ENCODE peak calls at places on chromosomes 11 and 22, in nine cellular contexts. One of them, this sample, is unnamed.

GRCh38 chr11:36693139-36693845 is 95.3 kb upstream of the RAG2 start:
- DNase-seq in heart left ventricle: no peak
- DNase-seq in neural progenitor cell: no peak
- DNase-seq in H7: no peak
- DNase-seq in body of pancreas: no peak
- DNase-seq in adipocyte: no peak
- DNase-seq in pancreas: no peak
- DNase-seq in AG04450: no peak
- DNase-seq in transverse colon: no peak
- DNase-seq in this sample: no peak

GRCh38 chr22:45452565-45453449 is 39.3 kb downstream of the RIBC2 start:
- DNase-seq in heart left ventricle: no peak
- DNase-seq in neural progenitor cell: no peak
- DNase-seq in H7: no peak
- DNase-seq in body of pancreas: no peak
- DNase-seq in adipocyte: peak; percentile 71
- DNase-seq in pancreas: no peak
- DNase-seq in AG04450: no peak
- DNase-seq in transverse colon: no peak
- DNase-seq in this sample: no peak

GRCh38 chr11:74442601-74443000 is 24.7 kb downstream of the KCNE3 start:
- DNase-seq in heart left ventricle: no peak
- DNase-seq in neural progenitor cell: no peak
- DNase-seq in H7: no peak
- DNase-seq in body of pancreas: no peak
- DNase-seq in adipocyte: no peak
- DNase-seq in pancreas: no peak
- DNase-seq in AG04450: no peak
- DNase-seq in transverse colon: no peak
- DNase-seq in this sample: no peak

GRCh38 chr11:31240340-31240904 is 129.1 kb downstream of the DCDC1 start:
- DNase-seq in heart left ventricle: no peak
- DNase-seq in neural progenitor cell: peak; percentile 80
- DNase-seq in H7: peak; percentile 2
- DNase-seq in body of pancreas: peak; percentile 15
- DNase-seq in adipocyte: peak; percentile 63
- DNase-seq in pancreas: no peak
- DNase-seq in AG04450: peak; percentile 1
- DNase-seq in transverse colon: no peak
- DNase-seq in this sample: peak; percentile 5

GRCh38 chr11:113162590-113162961 is 151.8 kb upstream of the TTC12 start:
- DNase-seq in heart left ventricle: peak; percentile 43
- DNase-seq in neural progenitor cell: no peak
- DNase-seq in H7: no peak
- DNase-seq in body of pancreas: no peak
- DNase-seq in adipocyte: no peak
- DNase-seq in pancreas: no peak
- DNase-seq in AG04450: no peak
- DNase-seq in transverse colon: no peak
- DNase-seq in this sample: no peak

GRCh38 chr11:112292188-112292587 is 31.5 kb upstream of the PLET1 start:
- DNase-seq in heart left ventricle: no peak
- DNase-seq in neural progenitor cell: no peak
- DNase-seq in H7: no peak
- DNase-seq in body of pancreas: no peak
- DNase-seq in adipocyte: no peak
- DNase-seq in pancreas: no peak
- DNase-seq in AG04450: no peak
- DNase-seq in transverse colon: no peak
- DNase-seq in this sample: no peak

GRCh38 chr22:20115691-20116375 is at the start of gene RANBP1:
- DNase-seq in heart left ventricle: peak; percentile 25
- DNase-seq in neural progenitor cell: peak; percentile 23
- DNase-seq in H7: peak; percentile 77
- DNase-seq in body of pancreas: no peak
- DNase-seq in adipocyte: no peak
- DNase-seq in pancreas: peak; percentile 62
- DNase-seq in AG04450: no peak
- DNase-seq in transverse colon: no peak
- DNase-seq in this sample: no peak

GRCh38 chr11:1515082-1516060 is 28.8 kb upstream of the MOB2 start:
- DNase-seq in heart left ventricle: peak; percentile 82
- DNase-seq in neural progenitor cell: peak; percentile 87
- DNase-seq in H7: peak; percentile 98
- DNase-seq in body of pancreas: peak; percentile 87
- DNase-seq in adipocyte: peak; percentile 90
- DNase-seq in pancreas: peak; percentile 99
- DNase-seq in AG04450: peak; percentile 13
- DNase-seq in transverse colon: peak; percentile 82
- DNase-seq in this sample: peak; percentile 72

GRCh38 chr11:82732734-82733443 is 775 bp downstream of the FAM181B start:
- DNase-seq in heart left ventricle: peak; percentile 27
- DNase-seq in neural progenitor cell: peak; percentile 57
- DNase-seq in H7: peak; percentile 76
- DNase-seq in body of pancreas: peak; percentile 52
- DNase-seq in adipocyte: peak; percentile 14
- DNase-seq in pancreas: peak; percentile 80
- DNase-seq in AG04450: no peak
- DNase-seq in transverse colon: peak; percentile 13
- DNase-seq in this sample: no peak

GRCh38 chr11:96311120-96311568 is 31.9 kb downstream of the MAML2 start:
- DNase-seq in heart left ventricle: no peak
- DNase-seq in neural progenitor cell: no peak
- DNase-seq in H7: no peak
- DNase-seq in body of pancreas: no peak
- DNase-seq in adipocyte: peak; percentile 81
- DNase-seq in pancreas: no peak
- DNase-seq in AG04450: no peak
- DNase-seq in transverse colon: no peak
- DNase-seq in this sample: peak; percentile 50

GRCh38 chr11:2525166-2525861 is 80.5 kb downstream of the KCNQ1 start:
- DNase-seq in heart left ventricle: peak; percentile 22
- DNase-seq in neural progenitor cell: no peak
- DNase-seq in H7: peak; percentile 48
- DNase-seq in body of pancreas: peak; percentile 62
- DNase-seq in adipocyte: no peak
- DNase-seq in pancreas: peak; percentile 51
- DNase-seq in AG04450: no peak
- DNase-seq in transverse colon: peak; percentile 9
- DNase-seq in this sample: no peak

GRCh38 chr11:67266424-67267187 is at the start of gene GRK2:
- DNase-seq in heart left ventricle: peak; percentile 66
- DNase-seq in neural progenitor cell: peak; percentile 37
- DNase-seq in H7: peak; percentile 82
- DNase-seq in body of pancreas: peak; percentile 57
- DNase-seq in adipocyte: peak; percentile 73
- DNase-seq in pancreas: peak; percentile 72
- DNase-seq in AG04450: no peak
- DNase-seq in transverse colon: no peak
- DNase-seq in this sample: no peak

GRCh38 chr11:62574363-62575057 is 819 bp upstream of the EEF1G start:
- DNase-seq in heart left ventricle: peak; percentile 59
- DNase-seq in neural progenitor cell: peak; percentile 31
- DNase-seq in H7: peak; percentile 84
- DNase-seq in body of pancreas: peak; percentile 38
- DNase-seq in adipocyte: peak; percentile 61
- DNase-seq in pancreas: peak; percentile 77
- DNase-seq in AG04450: no peak
- DNase-seq in transverse colon: peak; percentile 41
- DNase-seq in this sample: no peak

DNA sequence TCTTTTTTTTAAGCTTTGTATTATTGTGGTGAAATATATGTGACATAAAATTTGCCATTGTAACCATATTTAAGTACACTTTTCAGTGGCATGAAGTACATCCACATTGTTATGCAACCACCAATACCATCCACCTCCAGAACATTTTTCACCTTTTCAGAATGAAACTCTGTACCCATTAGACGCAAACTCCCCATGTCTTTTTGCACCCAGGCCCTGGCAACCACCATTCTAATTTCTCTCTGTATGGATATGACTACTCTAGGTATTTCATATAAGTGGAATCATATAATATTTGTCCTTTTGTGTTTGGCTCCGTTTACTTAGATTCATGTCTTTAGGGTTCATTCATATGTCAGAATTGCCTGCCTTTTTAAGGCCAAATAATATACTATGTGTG is 182.8 kb upstream of the TBCEL start:
- DNase-seq in heart left ventricle: no peak
- DNase-seq in neural progenitor cell: no peak
- DNase-seq in H7: no peak
- DNase-seq in body of pancreas: no peak
- DNase-seq in adipocyte: no peak
- DNase-seq in pancreas: no peak
- DNase-seq in AG04450: no peak
- DNase-seq in transverse colon: no peak
- DNase-seq in this sample: no peak
- H3K4me3 ChIP-seq in heart left ventricle: no peak overlapping the region
- H3K4me3 ChIP-seq in neural progenitor cell: no peak overlapping the region
- H3K4me3 ChIP-seq in H7: no peak overlapping the region
- H3K4me3 ChIP-seq in body of pancreas: no peak overlapping the region
- H3K4me3 ChIP-seq in adipocyte: no peak overlapping the region
- H3K4me3 ChIP-seq in pancreas: no peak overlapping the region
- H3K4me3 ChIP-seq in AG04450: no peak overlapping the region
- H3K4me3 ChIP-seq in transverse colon: no peak overlapping the region
- H3K4me3 ChIP-seq in this sample: no peak overlapping the region

DNA sequence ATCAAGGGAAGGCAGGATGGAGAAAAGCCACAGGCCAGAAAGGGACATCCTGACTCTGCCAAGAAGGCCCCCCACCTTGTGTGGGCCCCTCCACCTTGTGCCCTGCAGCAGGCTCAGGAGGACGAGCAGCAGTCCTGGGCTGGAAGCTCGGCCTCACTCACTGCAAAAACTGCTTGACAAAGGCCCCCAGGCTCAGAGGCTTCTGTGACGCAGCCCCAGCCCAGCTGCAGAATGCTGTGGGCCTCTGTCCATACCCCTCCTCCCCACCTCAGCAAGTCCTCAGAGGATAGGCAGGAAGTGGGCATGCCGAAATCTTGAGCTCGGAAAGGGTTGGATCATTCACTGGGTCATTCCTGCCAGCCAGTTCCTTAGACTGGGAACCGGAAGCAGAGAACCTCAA is 61.9 kb downstream of the NRXN2 start:
- DNase-seq in heart left ventricle: peak; percentile 56
- DNase-seq in neural progenitor cell: no peak
- DNase-seq in H7: no peak
- DNase-seq in body of pancreas: no peak
- DNase-seq in adipocyte: peak; percentile 35
- DNase-seq in pancreas: no peak
- DNase-seq in AG04450: peak; percentile 10
- DNase-seq in transverse colon: no peak
- DNase-seq in this sample: no peak
- H3K4me3 ChIP-seq in heart left ventricle: no peak overlapping the region
- H3K4me3 ChIP-seq in neural progenitor cell: no peak overlapping the region
- H3K4me3 ChIP-seq in H7: no peak overlapping the region
- H3K4me3 ChIP-seq in body of pancreas: no peak overlapping the region
- H3K4me3 ChIP-seq in adipocyte: peak overlapping the region; percentile 40
- H3K4me3 ChIP-seq in pancreas: no peak overlapping the region
- H3K4me3 ChIP-seq in AG04450: no peak overlapping the region
- H3K4me3 ChIP-seq in transverse colon: no peak overlapping the region
- H3K4me3 ChIP-seq in this sample: no peak overlapping the region

GRCh38 chr11:84194696-84195095 is 908.5 kb upstream of the CCDC90B start:
- DNase-seq in heart left ventricle: no peak
- DNase-seq in neural progenitor cell: no peak
- DNase-seq in H7: no peak
- DNase-seq in body of pancreas: no peak
- DNase-seq in adipocyte: no peak
- DNase-seq in pancreas: peak; percentile 47
- DNase-seq in AG04450: no peak
- DNase-seq in transverse colon: no peak
- DNase-seq in this sample: no peak
- H3K4me3 ChIP-seq in heart left ventricle: no peak overlapping the region
- H3K4me3 ChIP-seq in neural progenitor cell: no peak overlapping the region
- H3K4me3 ChIP-seq in H7: no peak overlapping the region
- H3K4me3 ChIP-seq in body of pancreas: no peak overlapping the region
- H3K4me3 ChIP-seq in adipocyte: no peak overlapping the region
- H3K4me3 ChIP-seq in pancreas: no peak overlapping the region
- H3K4me3 ChIP-seq in AG04450: no peak overlapping the region
- H3K4me3 ChIP-seq in transverse colon: no peak overlapping the region
- H3K4me3 ChIP-seq in this sample: no peak overlapping the region

DNA sequence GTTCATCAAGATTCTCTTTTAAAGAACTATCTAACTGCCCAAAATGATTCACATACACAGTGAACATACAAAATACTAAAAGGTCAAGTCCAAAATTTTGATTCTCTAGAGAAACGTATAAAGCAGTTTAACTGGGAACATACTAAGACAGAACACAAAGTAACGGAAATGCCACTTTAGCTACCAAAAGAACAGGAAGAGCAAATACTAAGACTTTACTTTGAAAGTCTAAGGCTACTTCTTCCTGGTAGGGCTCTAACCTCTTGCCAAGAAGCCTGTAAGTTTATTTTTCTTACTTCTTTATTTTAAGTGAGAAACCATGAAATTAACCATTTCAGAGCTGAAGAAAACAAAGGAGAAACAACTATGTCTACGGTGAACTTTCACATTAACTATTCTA is 6.2 kb downstream of the PICALM start:
- DNase-seq in heart left ventricle: no peak
- DNase-seq in neural progenitor cell: no peak
- DNase-seq in H7: no peak
- DNase-seq in body of pancreas: no peak
- DNase-seq in adipocyte: peak; percentile 23
- DNase-seq in pancreas: no peak
- DNase-seq in AG04450: no peak
- DNase-seq in transverse colon: no peak
- DNase-seq in this sample: no peak
- H3K4me3 ChIP-seq in heart left ventricle: no peak overlapping the region
- H3K4me3 ChIP-seq in neural progenitor cell: no peak overlapping the region
- H3K4me3 ChIP-seq in H7: no peak overlapping the region
- H3K4me3 ChIP-seq in body of pancreas: no peak overlapping the region
- H3K4me3 ChIP-seq in adipocyte: peak overlapping the region; percentile 99
- H3K4me3 ChIP-seq in pancreas: no peak overlapping the region
- H3K4me3 ChIP-seq in AG04450: no peak overlapping the region
- H3K4me3 ChIP-seq in transverse colon: no peak overlapping the region
- H3K4me3 ChIP-seq in this sample: no peak overlapping the region

DNA sequence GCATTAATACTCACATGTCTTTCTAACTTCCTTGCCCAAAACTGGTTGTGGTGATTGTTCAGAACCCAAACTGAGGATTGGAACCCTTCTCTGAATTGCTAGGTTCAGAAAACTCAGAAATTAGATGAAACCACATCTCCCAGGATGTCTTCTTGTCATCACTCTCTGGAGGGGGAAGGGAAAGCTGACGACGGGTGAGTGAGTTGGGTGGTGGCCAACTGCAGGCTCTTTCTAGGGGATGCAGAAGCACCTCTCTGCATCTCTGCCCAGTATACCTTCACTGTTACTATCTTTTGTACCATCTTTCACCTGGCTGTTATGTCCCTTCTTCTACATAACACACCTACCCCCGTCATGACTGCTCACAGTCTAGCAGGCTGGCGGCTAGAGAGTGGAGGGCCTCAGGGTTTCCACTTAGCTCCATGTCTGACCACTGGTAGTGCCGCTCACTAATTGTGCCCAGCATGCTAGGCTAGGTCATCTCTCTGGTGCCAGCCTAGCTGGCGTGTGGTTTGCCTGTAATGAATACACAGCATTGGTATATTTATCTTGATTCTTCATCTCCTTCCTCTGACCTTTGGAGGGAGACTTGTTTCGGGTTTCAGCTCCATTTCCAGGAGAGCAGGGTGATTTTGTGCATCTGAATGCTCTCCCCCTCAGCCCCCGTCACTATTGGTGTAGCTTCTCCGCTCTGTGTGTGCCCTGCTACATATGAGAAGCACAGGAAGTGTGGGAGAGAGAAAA is 7.3 kb downstream of the GRAMD1B start:
- DNase-seq in heart left ventricle: no peak
- DNase-seq in neural progenitor cell: no peak
- DNase-seq in H7: no peak
- DNase-seq in body of pancreas: no peak
- DNase-seq in adipocyte: no peak
- DNase-seq in pancreas: no peak
- DNase-seq in AG04450: no peak
- DNase-seq in transverse colon: no peak
- DNase-seq in this sample: no peak
- H3K4me3 ChIP-seq in heart left ventricle: no peak overlapping the region
- H3K4me3 ChIP-seq in neural progenitor cell: no peak overlapping the region
- H3K4me3 ChIP-seq in H7: no peak overlapping the region
- H3K4me3 ChIP-seq in body of pancreas: no peak overlapping the region
- H3K4me3 ChIP-seq in adipocyte: no peak overlapping the region
- H3K4me3 ChIP-seq in pancreas: no peak overlapping the region
- H3K4me3 ChIP-seq in AG04450: no peak overlapping the region
- H3K4me3 ChIP-seq in transverse colon: no peak overlapping the region
- H3K4me3 ChIP-seq in this sample: no peak overlapping the region